ENCODE peak calls at places on chromosomes 12 and 14, in eight cellular contexts. N is upper lobe of right lung, M is activated B cell treated with CpG ODN at 0.5 μM for 24 hours, W is Calu3, L is RWPE1, A is neural progenitor cell, Z is BE2C, D is pancreas. K is an unnamed sample.

GRCh38 chr12:57416039-57416996 is 14.5 kb downstream of the R3HDM2 start:
- DNase-seq in N (no peak), M (no peak), W (no peak), L (no peak), A (no peak), Z (no peak), D (no peak), K (no peak)

GRCh38 chr12:4579305-4580097 is 17.5 kb downstream of the DYRK4 start:
- DNase-seq in N (no peak), M (no peak), W (peak; percentile 4), L (no peak), A (peak; percentile 67), Z (peak; percentile 29), D (no peak), K (no peak)

GRCh38 chr12:48176417-48176751 is 7.1 kb upstream of the CCDC184 start:
- DNase-seq in N (no peak), M (no peak), W (no peak), L (no peak), A (no peak), Z (no peak), D (no peak), K (no peak)

GRCh38 chr14:86217523-86217922 is 687.6 kb downstream of the FLRT2 start:
- DNase-seq in N (no peak), M (no peak), W (no peak), L (no peak), A (peak; percentile 9), Z (no peak), D (peak; percentile 29), K (no peak)

GRCh38 chr12:54173066-54173726 is 15.6 kb downstream of the SMUG1 start:
- DNase-seq in N (no peak), M (no peak), W (peak; percentile 44), L (peak; percentile 58), A (peak; percentile 80), Z (peak; percentile 63), D (no peak), K (no peak)

GRCh38 chr14:72788972-72789728 is 104.8 kb downstream of the DPF3 start:
- DNase-seq in N (no peak), M (no peak), W (no peak), L (no peak), A (no peak), Z (peak; percentile 76), D (no peak), K (no peak)

GRCh38 chr12:92059976-92060375 is 85.7 kb downstream of the BTG1 start:
- DNase-seq in N (no peak), M (no peak), W (no peak), L (no peak), A (no peak), Z (no peak), D (no peak), K (no peak)

GRCh38 chr14:20606190-20606901 is 15.2 kb upstream of the RNASE12 start:
- DNase-seq in N (no peak), M (no peak), W (peak; percentile 46), L (no peak), A (peak; percentile 78), Z (peak; percentile 53), D (no peak), K (no peak)

GRCh38 chr12:94636462-94637085 is 13.8 kb downstream of the TMCC3 start:
- DNase-seq in N (no peak), M (no peak), W (no peak), L (no peak), A (no peak), Z (no peak), D (no peak), K (no peak)

GRCh38 chr12:46904406-46905240 is 78.8 kb upstream of the SLC38A4 start:
- DNase-seq in N (no peak), M (no peak), W (no peak), L (no peak), A (no peak), Z (no peak), D (no peak), K (no peak)

GRCh38 chr12:12194206-12194605 is 72.6 kb downstream of the LRP6 start:
- DNase-seq in N (no peak), M (no peak), W (peak; percentile 6), L (peak; percentile 35), A (no peak), Z (no peak), D (no peak), K (no peak)

GRCh38 chr12:95959107-95959506 is 16.0 kb downstream of the AMDHD1 start:
- DNase-seq in N (no peak), M (no peak), W (peak; percentile 6), L (peak; percentile 9), A (peak; percentile 35), Z (no peak), D (no peak), K (no peak)

GRCh38 chr14:102140750-102141145 is 1.1 kb downstream of the WDR20 start:
- DNase-seq in N (no peak), M (no peak), W (no peak), L (no peak), A (no peak), Z (no peak), D (no peak), K (no peak)

GRCh38 chr12:15230751-15231150 is 9.5 kb upstream of the RERG start:
- DNase-seq in N (no peak), M (no peak), W (no peak), L (no peak), A (no peak), Z (no peak), D (no peak), K (no peak)

GRCh38 chr12:28026701-28027100 is 54.2 kb upstream of the PTHLH start:
- DNase-seq in N (no peak), M (no peak), W (no peak), L (peak; percentile 17), A (no peak), Z (peak; percentile 37), D (no peak), K (no peak)

GRCh38 chr14:44029933-44030332 is 477.1 kb downstream of the FSCB start:
- DNase-seq in N (no peak), M (no peak), W (no peak), L (peak; percentile 2), A (no peak), Z (no peak), D (no peak), K (no peak)

GRCh38 chr12:113933201-113933786 is 32.8 kb downstream of the RBM19 start:
- DNase-seq in N (no peak), M (no peak), W (no peak), L (no peak), A (peak; percentile 77), Z (no peak), D (no peak), K (no peak)

GRCh38 chr12:116346222-116346621 is 68.7 kb upstream of the MED13L start:
- DNase-seq in N (no peak), M (no peak), W (no peak), L (no peak), A (peak; percentile 81), Z (peak; percentile 50), D (no peak), K (no peak)

GRCh38 chr12:42641231-42641630 is 51.7 kb upstream of the PRICKLE1 start:
- DNase-seq in N (no peak), M (no peak), W (no peak), L (no peak), A (no peak), Z (no peak), D (no peak), K (no peak)

GRCh38 chr12:99053599-99054362 is 408.7 kb downstream of the APAF1 start:
- DNase-seq in N (no peak), M (no peak), W (no peak), L (no peak), A (no peak), Z (no peak), D (no peak), K (no peak)

GRCh38 chr14:106879241-106879640 is 1352.9 kb downstream of the TMEM121 start:
- DNase-seq in N (peak; percentile 75), M (no peak), W (peak; percentile 88), L (no peak), A (no peak), Z (peak; percentile 68), D (no peak), K (no peak)

GRCh38 chr12:104669851-104670337 is 213.1 kb downstream of the CHST11 start:
- DNase-seq in N (peak; percentile 78), M (peak; percentile 32), W (no peak), L (no peak), A (no peak), Z (no peak), D (no peak), K (no peak)

GRCh38 chr12:132247718-132248438 is 81.5 kb downstream of the GALNT9 start:
- DNase-seq in N (no peak), M (no peak), W (no peak), L (no peak), A (no peak), Z (no peak), D (no peak), K (no peak)

GRCh38 chr14:105398044-105398725 is at the start of gene TEX22:
- DNase-seq in N (peak; percentile 96), M (peak; percentile 99), W (peak; percentile 92), L (peak; percentile 73), A (peak; percentile 84), Z (peak; percentile 96), D (peak; percentile 94), K (peak; percentile 94)
- TF ChIP-seq CTCF in N (peak; percentile 37), M (no peak), W (no peak), L (no peak), A (no peak), Z (peak; percentile 20), D (no peak), K (peak; percentile 1)

DNA sequence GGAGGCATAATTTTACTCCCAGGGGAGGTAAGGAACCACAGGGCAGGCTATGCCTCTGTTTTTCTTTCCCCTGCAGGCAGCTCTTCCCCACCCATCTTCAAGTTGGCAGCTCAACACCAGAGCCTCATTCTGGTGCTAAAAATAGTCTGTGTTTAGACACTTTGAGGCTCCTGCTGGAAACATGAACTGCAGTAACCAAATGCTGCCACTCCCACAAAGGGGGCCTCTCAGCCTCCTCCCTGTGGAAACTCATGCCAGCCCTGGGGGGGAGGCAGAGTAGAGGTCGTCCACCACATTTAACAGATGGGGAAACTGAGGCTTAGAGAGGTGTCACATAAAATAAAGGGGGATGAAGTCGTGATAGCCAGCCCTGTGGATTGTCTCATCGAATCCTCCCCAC is 61.4 kb downstream of the WSCD2 start:
- DNase-seq in N (no peak), M (no peak), W (no peak), L (no peak), A (no peak), Z (no peak), D (no peak), K (no peak)
- TF ChIP-seq CTCF in N (no peak), M (no peak), W (no peak), L (no peak), A (no peak), Z (no peak), D (no peak), K (no peak)

GRCh38 chr12:106736051-106736957 is 38.2 kb upstream of the RIC8B start:
- DNase-seq in N (no peak), M (no peak), W (no peak), L (no peak), A (no peak), Z (peak; percentile 44), D (no peak), K (no peak)
- TF ChIP-seq CTCF in N (no peak), M (no peak), W (no peak), L (no peak), A (no peak), Z (peak; percentile 30), D (no peak), K (no peak)

DNA sequence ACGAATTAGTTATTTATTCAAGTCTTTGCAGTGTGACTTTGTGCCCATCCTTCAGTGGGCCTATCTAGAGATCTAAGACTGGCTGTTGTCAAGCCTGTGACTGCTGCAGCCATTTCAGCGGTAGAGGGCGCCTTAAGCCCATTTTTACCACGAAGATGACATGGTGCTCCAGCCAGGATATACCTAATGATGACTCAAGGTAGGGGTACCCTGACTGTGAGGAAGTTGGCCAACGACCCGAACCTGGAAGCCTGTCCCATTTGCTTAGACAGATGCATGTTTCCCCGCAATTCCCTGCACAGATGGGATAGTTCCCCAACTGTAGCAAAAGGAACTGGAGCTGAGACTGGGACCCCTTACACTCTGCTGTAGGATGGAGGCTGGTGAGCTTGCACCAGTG is 41.3 kb downstream of the RAB3IP start:
- DNase-seq in N (no peak), M (no peak), W (peak; percentile 74), L (peak; percentile 11), A (peak; percentile 53), Z (peak; percentile 64), D (no peak), K (no peak)
- TF ChIP-seq CTCF in N (peak; percentile 17), M (no peak), W (peak; percentile 74), L (no peak), A (peak; percentile 66), Z (peak; percentile 80), D (no peak), K (peak; percentile 68)